ENCODE peak calls at places on chromosome X, in seven cellular contexts. H is dermis microvascular lymphatic vessel endothelial cell; Z is uterus; Y is G401; S is activated naive CD4-positive, alpha-beta T cell treated with anti-CD3 and anti-CD28 coated beads, Interleukin-2, amount 10 ng/mL, durations not matched to agents 7 days and 5 days; V is heart right ventricle; B is NCI-H1694 treated with DMSO at 0.1 percent for 48 hours. A is an unnamed sample.

GRCh38 chrX:48466696-48467095 is 3.4 kb downstream of the SLC38A5 start:
- DNase-seq in H (no peak), Z (no peak), Y (no peak), S (peak), V (no peak), B (no peak), A (no peak)

GRCh38 chrX:97131886-97132285 is 248.2 kb downstream of the RPA4 start:
- DNase-seq in H (no peak), Z (no peak), Y (no peak), S (no peak), V (no peak), B (no peak), A (no peak)

GRCh38 chrX:71099736-71100135 is 4.1 kb downstream of the FOXO4 start:
- DNase-seq in H (no peak), Z (no peak), Y (no peak), S (no peak), V (no peak), B (no peak), A (no peak)

GRCh38 chrX:78945186-78945912 is at the start of gene P2RY10:
- DNase-seq in H (no peak), Z (no peak), Y (no peak), S (peak), V (no peak), B (no peak), A (peak)

GRCh38 chrX:51891821-51892551 is 1.4 kb upstream of the MAGED1 start:
- DNase-seq in H (peak), Z (peak), Y (no peak), S (no peak), V (peak), B (peak), A (peak)

GRCh38 chrX:101079736-101080135 is 1.1 kb downstream of the TMEM35A start:
- DNase-seq in H (no peak), Z (no peak), Y (peak), S (no peak), V (no peak), B (no peak), A (no peak)

GRCh38 chrX:155070975-155071693 is at the start of the genes BRCC3, CMC4 and MTCP1:
- DNase-seq in H (peak), Z (peak), Y (peak), S (peak), V (peak), B (peak), A (peak)

GRCh38 chrX:19991350-19991718 is 473 bp upstream of the BCLAF3 start:
- DNase-seq in H (no peak), Z (no peak), Y (no peak), S (no peak), V (no peak), B (no peak), A (peak)

GRCh38 chrX:147917700-147918694 is 6.3 kb downstream of the FMR1 start:
- DNase-seq in H (peak), Z (no peak), Y (no peak), S (peak), V (no peak), B (no peak), A (peak)

GRCh38 chrX:31588355-31588754 is 516.5 kb upstream of the FTHL17 start:
- DNase-seq in H (no peak), Z (no peak), Y (no peak), S (no peak), V (no peak), B (no peak), A (no peak)

GRCh38 chrX:100994352-100995281 is 25.1 kb downstream of the ARL13A start:
- DNase-seq in H (peak), Z (no peak), Y (no peak), S (no peak), V (no peak), B (no peak), A (no peak)

GRCh38 chrX:39242187-39242586 is 440.9 kb downstream of the MID1IP1 start:
- DNase-seq in H (no peak), Z (no peak), Y (peak), S (no peak), V (peak), B (peak), A (peak)

GRCh38 chrX:46582964-46583363 is 9.4 kb downstream of the CHST7 start:
- DNase-seq in H (no peak), Z (peak), Y (no peak), S (no peak), V (no peak), B (no peak), A (no peak)

GRCh38 chrX:111823068-111823467 is 52.9 kb upstream of the TRPC5OS start:
- DNase-seq in H (no peak), Z (no peak), Y (no peak), S (no peak), V (no peak), B (peak), A (no peak)

GRCh38 chrX:8201896-8202331 is 30.8 kb upstream of the VCX2 start:
- DNase-seq in H (no peak), Z (no peak), Y (no peak), S (no peak), V (peak), B (no peak), A (no peak)

GRCh38 chrX:136146614-136147319 is 566 bp upstream of the FHL1 start:
- DNase-seq in H (no peak), Z (no peak), Y (peak), S (peak), V (peak), B (no peak), A (peak)

GRCh38 chrX:73524906-73525305 is 38.1 kb upstream of the CHIC1 start:
- DNase-seq in H (no peak), Z (no peak), Y (no peak), S (no peak), V (no peak), B (no peak), A (no peak)

GRCh38 chrX:133402042-133402453 is 13.2 kb downstream of the GPC4 start:
- DNase-seq in H (no peak), Z (no peak), Y (no peak), S (no peak), V (no peak), B (no peak), A (no peak)

GRCh38 chrX:64976673-64977040 is 407 bp upstream of the ZC4H2 start:
- DNase-seq in H (no peak), Z (no peak), Y (peak), S (no peak), V (no peak), B (no peak), A (no peak)

GRCh38 chrX:102723456-102723855 is 2.9 kb downstream of the GPRASP3 start:
- DNase-seq in H (no peak), Z (no peak), Y (no peak), S (no peak), V (no peak), B (no peak), A (no peak)

GRCh38 chrX:71253253-71254091 is 468 bp downstream of the ZMYM3 start:
- DNase-seq in H (no peak), Z (peak), Y (peak), S (peak), V (peak), B (no peak), A (peak)

GRCh38 chrX:104913348-104913747 is 307.1 kb downstream of the TEX13A start:
- DNase-seq in H (no peak), Z (no peak), Y (no peak), S (no peak), V (no peak), B (no peak), A (no peak)

GRCh38 chrX:22310779-22311178 is 38.1 kb downstream of the CBLL2 start:
- DNase-seq in H (no peak), Z (no peak), Y (no peak), S (no peak), V (no peak), B (no peak), A (no peak)

GRCh38 chrX:123860983-123861382 is 1.1 kb downstream of the XIAP start:
- DNase-seq in H (peak), Z (no peak), Y (peak), S (no peak), V (no peak), B (peak), A (no peak)

GRCh38 chrX:150464001-150464400 is 100.9 kb downstream of the MAMLD1 start:
- DNase-seq in H (no peak), Z (no peak), Y (no peak), S (no peak), V (no peak), B (no peak), A (no peak)

GRCh38 chrX:107710617-107711391 is 64.8 kb downstream of the TSC22D3 start:
- DNase-seq in H (no peak), Z (peak), Y (no peak), S (peak), V (peak), B (no peak), A (peak)

GRCh38 chrX:24081661-24082154 is 27.0 kb downstream of the EIF2S3 start:
- DNase-seq in H (peak), Z (peak), Y (peak), S (peak), V (peak), B (peak), A (peak)

GRCh38 chrX:14010566-14010965 is 19.1 kb downstream of the GEMIN8 start:
- DNase-seq in H (no peak), Z (no peak), Y (no peak), S (no peak), V (no peak), B (no peak), A (no peak)

GRCh38 chrX:72271812-72272211 is 5.2 kb downstream of the RPS4X start:
- DNase-seq in H (no peak), Z (no peak), Y (no peak), S (no peak), V (no peak), B (no peak), A (no peak)

GRCh38 chrX:31459361-31459760 is 387.5 kb upstream of the FTHL17 start:
- DNase-seq in H (no peak), Z (no peak), Y (no peak), S (no peak), V (no peak), B (no peak), A (no peak)

GRCh38 chrX:150508461-150509367 is 59.7 kb upstream of the MTM1 start:
- DNase-seq in H (peak), Z (peak), Y (peak), S (no peak), V (peak), B (peak), A (no peak)

GRCh38 chrX:134512566-134512965 is 52.6 kb downstream of the HPRT1 start:
- DNase-seq in H (no peak), Z (no peak), Y (no peak), S (no peak), V (no peak), B (no peak), A (no peak)

GRCh38 chrX:51336584-51336983 is 4.0 kb downstream of the NUDT10 start:
- DNase-seq in H (peak), Z (peak), Y (peak), S (peak), V (peak), B (peak), A (peak)

GRCh38 chrX:108131471-108131870 is 39.9 kb downstream of the ATG4A start:
- DNase-seq in H (no peak), Z (no peak), Y (no peak), S (no peak), V (peak), B (no peak), A (no peak)

GRCh38 chrX:130171446-130172126 is at the start of gene RAB33A:
- DNase-seq in H (no peak), Z (no peak), Y (peak), S (peak), V (peak), B (no peak), A (peak)

GRCh38 chrX:17859609-17860178 is 1.4 kb downstream of the RAI2 start:
- DNase-seq in H (no peak), Z (no peak), Y (peak), S (peak), V (no peak), B (no peak), A (no peak)

A was measured in activated CD8-positive, alpha-beta T cell treated with anti-CD3 and anti-CD28 coated beads, Interleukin-2, amount 10 ng/mL, durations not matched to agents 7 days and 5 days.